ENCODE peak calls at places on chromosomes 7 and 10, in eight cellular contexts. One of them, this sample, is unnamed.

GRCh38 chr7:1725766-1726630 is 55.9 kb downstream of the ELFN1 start:
- DNase-seq in EH: no peak
- DNase-seq in stimulated activated CD8-positive, alpha-beta memory T cell treated with anti-CD3 and anti-CD28 coated beads, Interleukin-4, amount 100 ng/mL, for 24 hours: no peak
- DNase-seq in activated naive CD4-positive, alpha-beta T cell treated with anti-CD3 and anti-CD28 coated beads, Interleukin-2, amount 10 ng/mL, durations not matched to agents 7 days and 5 days: no peak
- DNase-seq in kidney tubule cell: no peak
- DNase-seq in D341Med: peak; percentile 83
- DNase-seq in mesendoderm: no peak
- DNase-seq in bronchial epithelial cell: no peak
- DNase-seq in this sample: no peak

GRCh38 chr7:133753513-133753912 is 373.6 kb upstream of the LRGUK start:
- DNase-seq in activated naive CD4-positive, alpha-beta T cell treated with anti-CD3 and anti-CD28 coated beads, Interleukin-2, amount 10 ng/mL, durations not matched to agents 7 days and 5 days: no peak
- DNase-seq in D341Med: no peak
- DNase-seq in kidney tubule cell: peak; percentile 66
- DNase-seq in stimulated activated CD8-positive, alpha-beta memory T cell treated with anti-CD3 and anti-CD28 coated beads, Interleukin-4, amount 100 ng/mL, for 24 hours: no peak
- DNase-seq in mesendoderm: peak; percentile 46
- DNase-seq in bronchial epithelial cell: peak; percentile 59
- DNase-seq in EH: no peak
- DNase-seq in this sample: no peak

GRCh38 chr10:98361131-98361633 is 53.8 kb downstream of the PYROXD2 start:
- DNase-seq in D341Med: no peak
- DNase-seq in stimulated activated CD8-positive, alpha-beta memory T cell treated with anti-CD3 and anti-CD28 coated beads, Interleukin-4, amount 100 ng/mL, for 24 hours: no peak
- DNase-seq in EH: peak; percentile 98
- DNase-seq in kidney tubule cell: peak; percentile 69
- DNase-seq in bronchial epithelial cell: peak; percentile 81
- DNase-seq in activated naive CD4-positive, alpha-beta T cell treated with anti-CD3 and anti-CD28 coated beads, Interleukin-2, amount 10 ng/mL, durations not matched to agents 7 days and 5 days: peak; percentile 29
- DNase-seq in mesendoderm: peak; percentile 79
- DNase-seq in this sample: no peak

GRCh38 chr10:131727612-131728011 is 173.2 kb upstream of the PPP2R2D start:
- DNase-seq in kidney tubule cell: no peak
- DNase-seq in activated naive CD4-positive, alpha-beta T cell treated with anti-CD3 and anti-CD28 coated beads, Interleukin-2, amount 10 ng/mL, durations not matched to agents 7 days and 5 days: no peak
- DNase-seq in mesendoderm: no peak
- DNase-seq in EH: no peak
- DNase-seq in bronchial epithelial cell: no peak
- DNase-seq in stimulated activated CD8-positive, alpha-beta memory T cell treated with anti-CD3 and anti-CD28 coated beads, Interleukin-4, amount 100 ng/mL, for 24 hours: no peak
- DNase-seq in D341Med: peak; percentile 1
- DNase-seq in this sample: no peak

GRCh38 chr7:67343566-67343965 is 346.9 kb downstream of the TYW1 start:
- DNase-seq in bronchial epithelial cell: no peak
- DNase-seq in kidney tubule cell: no peak
- DNase-seq in activated naive CD4-positive, alpha-beta T cell treated with anti-CD3 and anti-CD28 coated beads, Interleukin-2, amount 10 ng/mL, durations not matched to agents 7 days and 5 days: no peak
- DNase-seq in EH: no peak
- DNase-seq in D341Med: no peak
- DNase-seq in mesendoderm: no peak
- DNase-seq in stimulated activated CD8-positive, alpha-beta memory T cell treated with anti-CD3 and anti-CD28 coated beads, Interleukin-4, amount 100 ng/mL, for 24 hours: no peak
- DNase-seq in this sample: no peak

GRCh38 chr10:128180843-128181242 is 54.6 kb upstream of the MKI67 start:
- DNase-seq in stimulated activated CD8-positive, alpha-beta memory T cell treated with anti-CD3 and anti-CD28 coated beads, Interleukin-4, amount 100 ng/mL, for 24 hours: no peak
- DNase-seq in D341Med: no peak
- DNase-seq in kidney tubule cell: no peak
- DNase-seq in activated naive CD4-positive, alpha-beta T cell treated with anti-CD3 and anti-CD28 coated beads, Interleukin-2, amount 10 ng/mL, durations not matched to agents 7 days and 5 days: peak; percentile 80
- DNase-seq in bronchial epithelial cell: no peak
- DNase-seq in mesendoderm: no peak
- DNase-seq in EH: no peak
- DNase-seq in this sample: no peak

GRCh38 chr7:142806021-142806353 is 35.2 kb downstream of the PRSS2 start:
- DNase-seq in D341Med: no peak
- DNase-seq in mesendoderm: no peak
- DNase-seq in bronchial epithelial cell: no peak
- DNase-seq in kidney tubule cell: no peak
- DNase-seq in stimulated activated CD8-positive, alpha-beta memory T cell treated with anti-CD3 and anti-CD28 coated beads, Interleukin-4, amount 100 ng/mL, for 24 hours: no peak
- DNase-seq in EH: no peak
- DNase-seq in activated naive CD4-positive, alpha-beta T cell treated with anti-CD3 and anti-CD28 coated beads, Interleukin-2, amount 10 ng/mL, durations not matched to agents 7 days and 5 days: no peak
- DNase-seq in this sample: no peak

GRCh38 chr7:137658194-137658900 is 188.4 kb downstream of the DGKI start:
- DNase-seq in kidney tubule cell: no peak
- DNase-seq in mesendoderm: peak; percentile 62
- DNase-seq in activated naive CD4-positive, alpha-beta T cell treated with anti-CD3 and anti-CD28 coated beads, Interleukin-2, amount 10 ng/mL, durations not matched to agents 7 days and 5 days: no peak
- DNase-seq in EH: no peak
- DNase-seq in D341Med: no peak
- DNase-seq in bronchial epithelial cell: peak; percentile 41
- DNase-seq in stimulated activated CD8-positive, alpha-beta memory T cell treated with anti-CD3 and anti-CD28 coated beads, Interleukin-4, amount 100 ng/mL, for 24 hours: no peak
- DNase-seq in this sample: no peak

GRCh38 chr10:31833753-31834152 is 94.9 kb downstream of the ARHGAP12 start:
- DNase-seq in stimulated activated CD8-positive, alpha-beta memory T cell treated with anti-CD3 and anti-CD28 coated beads, Interleukin-4, amount 100 ng/mL, for 24 hours: no peak
- DNase-seq in D341Med: no peak
- DNase-seq in bronchial epithelial cell: no peak
- DNase-seq in EH: no peak
- DNase-seq in mesendoderm: no peak
- DNase-seq in kidney tubule cell: no peak
- DNase-seq in activated naive CD4-positive, alpha-beta T cell treated with anti-CD3 and anti-CD28 coated beads, Interleukin-2, amount 10 ng/mL, durations not matched to agents 7 days and 5 days: no peak
- DNase-seq in this sample: no peak

GRCh38 chr10:5514226-5514881 is 10.4 kb upstream of the CALML3 start:
- DNase-seq in stimulated activated CD8-positive, alpha-beta memory T cell treated with anti-CD3 and anti-CD28 coated beads, Interleukin-4, amount 100 ng/mL, for 24 hours: no peak
- DNase-seq in bronchial epithelial cell: no peak
- DNase-seq in activated naive CD4-positive, alpha-beta T cell treated with anti-CD3 and anti-CD28 coated beads, Interleukin-2, amount 10 ng/mL, durations not matched to agents 7 days and 5 days: no peak
- DNase-seq in mesendoderm: no peak
- DNase-seq in kidney tubule cell: no peak
- DNase-seq in EH: no peak
- DNase-seq in D341Med: peak; percentile 74
- DNase-seq in this sample: no peak

GRCh38 chr7:137751361-137752009 is 95.3 kb downstream of the DGKI start:
- DNase-seq in EH: no peak
- DNase-seq in kidney tubule cell: no peak
- DNase-seq in activated naive CD4-positive, alpha-beta T cell treated with anti-CD3 and anti-CD28 coated beads, Interleukin-2, amount 10 ng/mL, durations not matched to agents 7 days and 5 days: no peak
- DNase-seq in bronchial epithelial cell: no peak
- DNase-seq in mesendoderm: no peak
- DNase-seq in D341Med: no peak
- DNase-seq in stimulated activated CD8-positive, alpha-beta memory T cell treated with anti-CD3 and anti-CD28 coated beads, Interleukin-4, amount 100 ng/mL, for 24 hours: no peak
- DNase-seq in this sample: no peak

GRCh38 chr10:73625004-73625883 is 16.0 kb downstream of the MYOZ1 start:
- DNase-seq in kidney tubule cell: peak; percentile 66
- DNase-seq in mesendoderm: peak; percentile 81
- DNase-seq in stimulated activated CD8-positive, alpha-beta memory T cell treated with anti-CD3 and anti-CD28 coated beads, Interleukin-4, amount 100 ng/mL, for 24 hours: no peak
- DNase-seq in activated naive CD4-positive, alpha-beta T cell treated with anti-CD3 and anti-CD28 coated beads, Interleukin-2, amount 10 ng/mL, durations not matched to agents 7 days and 5 days: no peak
- DNase-seq in bronchial epithelial cell: peak; percentile 68
- DNase-seq in D341Med: peak; percentile 56
- DNase-seq in EH: peak; percentile 42
- DNase-seq in this sample: peak; percentile 5

GRCh38 chr7:142872106-142872675 is 13.4 kb downstream of the TRPV6 start:
- DNase-seq in stimulated activated CD8-positive, alpha-beta memory T cell treated with anti-CD3 and anti-CD28 coated beads, Interleukin-4, amount 100 ng/mL, for 24 hours: no peak
- DNase-seq in D341Med: no peak
- DNase-seq in bronchial epithelial cell: no peak
- DNase-seq in EH: no peak
- DNase-seq in activated naive CD4-positive, alpha-beta T cell treated with anti-CD3 and anti-CD28 coated beads, Interleukin-2, amount 10 ng/mL, durations not matched to agents 7 days and 5 days: no peak
- DNase-seq in kidney tubule cell: no peak
- DNase-seq in mesendoderm: no peak
- DNase-seq in this sample: no peak

GRCh38 chr10:110074298-110074697 is 66.5 kb downstream of the ADD3 start:
- DNase-seq in D341Med: no peak
- DNase-seq in mesendoderm: no peak
- DNase-seq in activated naive CD4-positive, alpha-beta T cell treated with anti-CD3 and anti-CD28 coated beads, Interleukin-2, amount 10 ng/mL, durations not matched to agents 7 days and 5 days: no peak
- DNase-seq in EH: peak; percentile 8
- DNase-seq in stimulated activated CD8-positive, alpha-beta memory T cell treated with anti-CD3 and anti-CD28 coated beads, Interleukin-4, amount 100 ng/mL, for 24 hours: no peak
- DNase-seq in bronchial epithelial cell: no peak
- DNase-seq in kidney tubule cell: no peak
- DNase-seq in this sample: peak; percentile 25

GRCh38 chr10:123862421-123863188 is 29.0 kb downstream of the CPXM2 start:
- DNase-seq in kidney tubule cell: no peak
- DNase-seq in EH: peak; percentile 61
- DNase-seq in stimulated activated CD8-positive, alpha-beta memory T cell treated with anti-CD3 and anti-CD28 coated beads, Interleukin-4, amount 100 ng/mL, for 24 hours: no peak
- DNase-seq in D341Med: no peak
- DNase-seq in bronchial epithelial cell: no peak
- DNase-seq in mesendoderm: no peak
- DNase-seq in activated naive CD4-positive, alpha-beta T cell treated with anti-CD3 and anti-CD28 coated beads, Interleukin-2, amount 10 ng/mL, durations not matched to agents 7 days and 5 days: no peak
- DNase-seq in this sample: no peak

GRCh38 chr10:35135861-35136260 is 9.2 kb downstream of the CREM start:
- DNase-seq in stimulated activated CD8-positive, alpha-beta memory T cell treated with anti-CD3 and anti-CD28 coated beads, Interleukin-4, amount 100 ng/mL, for 24 hours: no peak
- DNase-seq in mesendoderm: no peak
- DNase-seq in kidney tubule cell: no peak
- DNase-seq in D341Med: no peak
- DNase-seq in EH: peak; percentile 57
- DNase-seq in bronchial epithelial cell: no peak
- DNase-seq in activated naive CD4-positive, alpha-beta T cell treated with anti-CD3 and anti-CD28 coated beads, Interleukin-2, amount 10 ng/mL, durations not matched to agents 7 days and 5 days: peak; percentile 34
- DNase-seq in this sample: no peak

GRCh38 chr10:92328999-92329398 is 38.0 kb downstream of the MARCHF5 start:
- DNase-seq in activated naive CD4-positive, alpha-beta T cell treated with anti-CD3 and anti-CD28 coated beads, Interleukin-2, amount 10 ng/mL, durations not matched to agents 7 days and 5 days: no peak
- DNase-seq in EH: no peak
- DNase-seq in mesendoderm: no peak
- DNase-seq in bronchial epithelial cell: peak; percentile 93
- DNase-seq in D341Med: no peak
- DNase-seq in kidney tubule cell: peak; percentile 55
- DNase-seq in stimulated activated CD8-positive, alpha-beta memory T cell treated with anti-CD3 and anti-CD28 coated beads, Interleukin-4, amount 100 ng/mL, for 24 hours: no peak
- DNase-seq in this sample: no peak

GRCh38 chr10:69225681-69226080 is 5.5 kb downstream of the HKDC1 start:
- DNase-seq in EH: no peak
- DNase-seq in kidney tubule cell: no peak
- DNase-seq in bronchial epithelial cell: no peak
- DNase-seq in stimulated activated CD8-positive, alpha-beta memory T cell treated with anti-CD3 and anti-CD28 coated beads, Interleukin-4, amount 100 ng/mL, for 24 hours: no peak
- DNase-seq in activated naive CD4-positive, alpha-beta T cell treated with anti-CD3 and anti-CD28 coated beads, Interleukin-2, amount 10 ng/mL, durations not matched to agents 7 days and 5 days: no peak
- DNase-seq in D341Med: no peak
- DNase-seq in mesendoderm: no peak
- DNase-seq in this sample: no peak

GRCh38 chr7:30562909-30563308 is 31.8 kb upstream of the GARS1 start:
- DNase-seq in activated naive CD4-positive, alpha-beta T cell treated with anti-CD3 and anti-CD28 coated beads, Interleukin-2, amount 10 ng/mL, durations not matched to agents 7 days and 5 days: no peak
- DNase-seq in stimulated activated CD8-positive, alpha-beta memory T cell treated with anti-CD3 and anti-CD28 coated beads, Interleukin-4, amount 100 ng/mL, for 24 hours: no peak
- DNase-seq in bronchial epithelial cell: no peak
- DNase-seq in kidney tubule cell: no peak
- DNase-seq in EH: no peak
- DNase-seq in D341Med: no peak
- DNase-seq in mesendoderm: no peak
- DNase-seq in this sample: no peak

GRCh38 chr7:104156842-104157277 is 51.0 kb downstream of the ORC5 start:
- DNase-seq in mesendoderm: peak; percentile 48
- DNase-seq in bronchial epithelial cell: peak; percentile 44
- DNase-seq in D341Med: no peak
- DNase-seq in EH: peak; percentile 45
- DNase-seq in activated naive CD4-positive, alpha-beta T cell treated with anti-CD3 and anti-CD28 coated beads, Interleukin-2, amount 10 ng/mL, durations not matched to agents 7 days and 5 days: no peak
- DNase-seq in kidney tubule cell: peak; percentile 48
- DNase-seq in stimulated activated CD8-positive, alpha-beta memory T cell treated with anti-CD3 and anti-CD28 coated beads, Interleukin-4, amount 100 ng/mL, for 24 hours: no peak
- DNase-seq in this sample: no peak

GRCh38 chr7:50867048-50867383 is 84.3 kb upstream of the GRB10 start:
- DNase-seq in bronchial epithelial cell: no peak
- DNase-seq in stimulated activated CD8-positive, alpha-beta memory T cell treated with anti-CD3 and anti-CD28 coated beads, Interleukin-4, amount 100 ng/mL, for 24 hours: no peak
- DNase-seq in mesendoderm: no peak
- DNase-seq in D341Med: no peak
- DNase-seq in EH: no peak
- DNase-seq in kidney tubule cell: no peak
- DNase-seq in activated naive CD4-positive, alpha-beta T cell treated with anti-CD3 and anti-CD28 coated beads, Interleukin-2, amount 10 ng/mL, durations not matched to agents 7 days and 5 days: no peak
- DNase-seq in this sample: no peak

GRCh38 chr7:1703475-1704325 is 33.6 kb downstream of the ELFN1 start:
- DNase-seq in EH: no peak
- DNase-seq in bronchial epithelial cell: no peak
- DNase-seq in mesendoderm: peak; percentile 45
- DNase-seq in kidney tubule cell: no peak
- DNase-seq in activated naive CD4-positive, alpha-beta T cell treated with anti-CD3 and anti-CD28 coated beads, Interleukin-2, amount 10 ng/mL, durations not matched to agents 7 days and 5 days: peak; percentile 9
- DNase-seq in stimulated activated CD8-positive, alpha-beta memory T cell treated with anti-CD3 and anti-CD28 coated beads, Interleukin-4, amount 100 ng/mL, for 24 hours: no peak
- DNase-seq in D341Med: peak; percentile 83
- DNase-seq in this sample: no peak

GRCh38 chr10:77386833-77387232 is 250.8 kb downstream of the KCNMA1 start:
- DNase-seq in EH: peak; percentile 76
- DNase-seq in bronchial epithelial cell: peak; percentile 37
- DNase-seq in stimulated activated CD8-positive, alpha-beta memory T cell treated with anti-CD3 and anti-CD28 coated beads, Interleukin-4, amount 100 ng/mL, for 24 hours: no peak
- DNase-seq in mesendoderm: no peak
- DNase-seq in activated naive CD4-positive, alpha-beta T cell treated with anti-CD3 and anti-CD28 coated beads, Interleukin-2, amount 10 ng/mL, durations not matched to agents 7 days and 5 days: no peak
- DNase-seq in D341Med: no peak
- DNase-seq in kidney tubule cell: peak; percentile 46
- DNase-seq in this sample: no peak

GRCh38 chr7:40701836-40702551 is 567.2 kb downstream of the SUGCT start:
- DNase-seq in bronchial epithelial cell: peak; percentile 32
- DNase-seq in mesendoderm: no peak
- DNase-seq in stimulated activated CD8-positive, alpha-beta memory T cell treated with anti-CD3 and anti-CD28 coated beads, Interleukin-4, amount 100 ng/mL, for 24 hours: no peak
- DNase-seq in D341Med: no peak
- DNase-seq in EH: no peak
- DNase-seq in kidney tubule cell: no peak
- DNase-seq in activated naive CD4-positive, alpha-beta T cell treated with anti-CD3 and anti-CD28 coated beads, Interleukin-2, amount 10 ng/mL, durations not matched to agents 7 days and 5 days: no peak
- DNase-seq in this sample: no peak

GRCh38 chr10:100909506-100910260 is 3.1 kb upstream of the SLF2 start:
- DNase-seq in activated naive CD4-positive, alpha-beta T cell treated with anti-CD3 and anti-CD28 coated beads, Interleukin-2, amount 10 ng/mL, durations not matched to agents 7 days and 5 days: no peak
- DNase-seq in kidney tubule cell: no peak
- DNase-seq in EH: peak; percentile 37
- DNase-seq in stimulated activated CD8-positive, alpha-beta memory T cell treated with anti-CD3 and anti-CD28 coated beads, Interleukin-4, amount 100 ng/mL, for 24 hours: no peak
- DNase-seq in bronchial epithelial cell: no peak
- DNase-seq in D341Med: no peak
- DNase-seq in mesendoderm: peak; percentile 29
- DNase-seq in this sample: no peak

GRCh38 chr7:151705744-151706567 is 171.0 kb downstream of the PRKAG2 start:
- DNase-seq in bronchial epithelial cell: peak; percentile 75
- DNase-seq in EH: peak; percentile 62
- DNase-seq in mesendoderm: peak; percentile 87
- DNase-seq in kidney tubule cell: peak; percentile 87
- DNase-seq in stimulated activated CD8-positive, alpha-beta memory T cell treated with anti-CD3 and anti-CD28 coated beads, Interleukin-4, amount 100 ng/mL, for 24 hours: no peak
- DNase-seq in D341Med: peak; percentile 66
- DNase-seq in activated naive CD4-positive, alpha-beta T cell treated with anti-CD3 and anti-CD28 coated beads, Interleukin-2, amount 10 ng/mL, durations not matched to agents 7 days and 5 days: peak; percentile 39
- DNase-seq in this sample: peak; percentile 29

GRCh38 chr10:129949411-129950335 is 14.4 kb downstream of the EBF3 start:
- DNase-seq in EH: no peak
- DNase-seq in mesendoderm: peak; percentile 70
- DNase-seq in kidney tubule cell: no peak
- DNase-seq in D341Med: peak; percentile 59
- DNase-seq in activated naive CD4-positive, alpha-beta T cell treated with anti-CD3 and anti-CD28 coated beads, Interleukin-2, amount 10 ng/mL, durations not matched to agents 7 days and 5 days: no peak
- DNase-seq in stimulated activated CD8-positive, alpha-beta memory T cell treated with anti-CD3 and anti-CD28 coated beads, Interleukin-4, amount 100 ng/mL, for 24 hours: no peak
- DNase-seq in bronchial epithelial cell: no peak
- DNase-seq in this sample: no peak

GRCh38 chr7:17298840-17299476 is 506 bp downstream of the AHR start:
- DNase-seq in stimulated activated CD8-positive, alpha-beta memory T cell treated with anti-CD3 and anti-CD28 coated beads, Interleukin-4, amount 100 ng/mL, for 24 hours: peak; percentile 37
- DNase-seq in bronchial epithelial cell: no peak
- DNase-seq in kidney tubule cell: peak; percentile 54
- DNase-seq in mesendoderm: peak; percentile 38
- DNase-seq in activated naive CD4-positive, alpha-beta T cell treated with anti-CD3 and anti-CD28 coated beads, Interleukin-2, amount 10 ng/mL, durations not matched to agents 7 days and 5 days: peak; percentile 72
- DNase-seq in EH: peak; percentile 45
- DNase-seq in D341Med: peak; percentile 61
- DNase-seq in this sample: no peak

GRCh38 chr7:28955356-28955722 is 2.8 kb downstream of the TRIL start:
- DNase-seq in stimulated activated CD8-positive, alpha-beta memory T cell treated with anti-CD3 and anti-CD28 coated beads, Interleukin-4, amount 100 ng/mL, for 24 hours: no peak
- DNase-seq in D341Med: no peak
- DNase-seq in mesendoderm: no peak
- DNase-seq in kidney tubule cell: no peak
- DNase-seq in EH: no peak
- DNase-seq in bronchial epithelial cell: no peak
- DNase-seq in activated naive CD4-positive, alpha-beta T cell treated with anti-CD3 and anti-CD28 coated beads, Interleukin-2, amount 10 ng/mL, durations not matched to agents 7 days and 5 days: no peak
- DNase-seq in this sample: no peak

GRCh38 chr10:109966961-109967738 is 40.6 kb upstream of the ADD3 start:
- DNase-seq in D341Med: no peak
- DNase-seq in activated naive CD4-positive, alpha-beta T cell treated with anti-CD3 and anti-CD28 coated beads, Interleukin-2, amount 10 ng/mL, durations not matched to agents 7 days and 5 days: no peak
- DNase-seq in mesendoderm: peak; percentile 47
- DNase-seq in EH: peak; percentile 79
- DNase-seq in kidney tubule cell: peak; percentile 47
- DNase-seq in bronchial epithelial cell: peak; percentile 44
- DNase-seq in stimulated activated CD8-positive, alpha-beta memory T cell treated with anti-CD3 and anti-CD28 coated beads, Interleukin-4, amount 100 ng/mL, for 24 hours: no peak
- DNase-seq in this sample: no peak

GRCh38 chr10:983951-984705 is 4.1 kb upstream of the GTPBP4 start:
- DNase-seq in D341Med: no peak
- DNase-seq in bronchial epithelial cell: peak; percentile 22
- DNase-seq in stimulated activated CD8-positive, alpha-beta memory T cell treated with anti-CD3 and anti-CD28 coated beads, Interleukin-4, amount 100 ng/mL, for 24 hours: no peak
- DNase-seq in activated naive CD4-positive, alpha-beta T cell treated with anti-CD3 and anti-CD28 coated beads, Interleukin-2, amount 10 ng/mL, durations not matched to agents 7 days and 5 days: no peak
- DNase-seq in mesendoderm: no peak
- DNase-seq in EH: peak; percentile 53
- DNase-seq in kidney tubule cell: peak; percentile 51
- DNase-seq in this sample: no peak

GRCh38 chr7:108128514-108128913 is 1.6 kb downstream of the LAMB4 start:
- DNase-seq in D341Med: no peak
- DNase-seq in activated naive CD4-positive, alpha-beta T cell treated with anti-CD3 and anti-CD28 coated beads, Interleukin-2, amount 10 ng/mL, durations not matched to agents 7 days and 5 days: no peak
- DNase-seq in stimulated activated CD8-positive, alpha-beta memory T cell treated with anti-CD3 and anti-CD28 coated beads, Interleukin-4, amount 100 ng/mL, for 24 hours: no peak
- DNase-seq in mesendoderm: no peak
- DNase-seq in kidney tubule cell: no peak
- DNase-seq in bronchial epithelial cell: no peak
- DNase-seq in EH: no peak
- DNase-seq in this sample: no peak

GRCh38 chr10:125296598-125296997 is 136.2 kb upstream of the CTBP2 start:
- DNase-seq in EH: no peak
- DNase-seq in D341Med: no peak
- DNase-seq in mesendoderm: no peak
- DNase-seq in activated naive CD4-positive, alpha-beta T cell treated with anti-CD3 and anti-CD28 coated beads, Interleukin-2, amount 10 ng/mL, durations not matched to agents 7 days and 5 days: no peak
- DNase-seq in bronchial epithelial cell: peak; percentile 31
- DNase-seq in kidney tubule cell: no peak
- DNase-seq in stimulated activated CD8-positive, alpha-beta memory T cell treated with anti-CD3 and anti-CD28 coated beads, Interleukin-4, amount 100 ng/mL, for 24 hours: no peak
- DNase-seq in this sample: no peak

GRCh38 chr10:92492748-92493240 is 81.1 kb downstream of the IDE start:
- DNase-seq in EH: no peak
- DNase-seq in stimulated activated CD8-positive, alpha-beta memory T cell treated with anti-CD3 and anti-CD28 coated beads, Interleukin-4, amount 100 ng/mL, for 24 hours: no peak
- DNase-seq in D341Med: no peak
- DNase-seq in kidney tubule cell: peak; percentile 16
- DNase-seq in bronchial epithelial cell: peak; percentile 53
- DNase-seq in mesendoderm: no peak
- DNase-seq in activated naive CD4-positive, alpha-beta T cell treated with anti-CD3 and anti-CD28 coated beads, Interleukin-2, amount 10 ng/mL, durations not matched to agents 7 days and 5 days: no peak
- DNase-seq in this sample: no peak